ENCODE peak calls at places on chromosomes 7 and 10, in four cellular contexts. One of them, this sample, is unnamed.

GRCh38 chr10:133142523-133143199 is 17.4 kb upstream of the KNDC1 start:
- DNase-seq in left ventricle myocardium inferior: no peak
- DNase-seq in K562: no peak
- DNase-seq in lower lobe of right lung: peak; percentile 41
- DNase-seq in this sample: no peak

GRCh38 chr7:94288091-94288490 is 106.6 kb upstream of the COL1A2 start:
- DNase-seq in left ventricle myocardium inferior: no peak
- DNase-seq in K562: no peak
- DNase-seq in lower lobe of right lung: no peak
- DNase-seq in this sample: no peak

GRCh38 chr7:127876393-127876792 is 154.8 kb downstream of the LRRC4 start:
- DNase-seq in left ventricle myocardium inferior: no peak
- DNase-seq in K562: no peak
- DNase-seq in lower lobe of right lung: no peak
- DNase-seq in this sample: no peak

GRCh38 chr10:126759531-126759930 is 89.0 kb upstream of the C10orf90 start:
- DNase-seq in left ventricle myocardium inferior: no peak
- DNase-seq in K562: no peak
- DNase-seq in lower lobe of right lung: no peak
- DNase-seq in this sample: no peak

GRCh38 chr10:132941640-132942051 is 724 bp downstream of the CFAP46 start:
- DNase-seq in left ventricle myocardium inferior: no peak
- DNase-seq in K562: no peak
- DNase-seq in lower lobe of right lung: no peak
- DNase-seq in this sample: no peak

GRCh38 chr10:43053825-43054224 is 23.0 kb upstream of the RET start:
- DNase-seq in left ventricle myocardium inferior: no peak
- DNase-seq in K562: no peak
- DNase-seq in lower lobe of right lung: no peak
- DNase-seq in this sample: no peak

GRCh38 chr10:47401874-47402645 is 18.0 kb upstream of the ZNF488 start:
- DNase-seq in left ventricle myocardium inferior: no peak
- DNase-seq in K562: no peak
- DNase-seq in lower lobe of right lung: no peak
- DNase-seq in this sample: no peak

GRCh38 chr10:29063806-29064644 is 224.8 kb upstream of the LYZL1 start:
- DNase-seq in left ventricle myocardium inferior: no peak
- DNase-seq in K562: no peak
- DNase-seq in lower lobe of right lung: no peak
- DNase-seq in this sample: no peak

GRCh38 chr10:62726142-62726541 is 78.4 kb upstream of the ADO start:
- DNase-seq in left ventricle myocardium inferior: no peak
- DNase-seq in K562: no peak
- DNase-seq in lower lobe of right lung: no peak
- DNase-seq in this sample: no peak

GRCh38 chr10:77827383-77827782 is 99.2 kb downstream of the DLG5 start:
- DNase-seq in left ventricle myocardium inferior: no peak
- DNase-seq in K562: no peak
- DNase-seq in lower lobe of right lung: peak; percentile 6
- DNase-seq in this sample: no peak

GRCh38 chr7:17021205-17021604 is 139.4 kb upstream of the AGR3 start:
- DNase-seq in left ventricle myocardium inferior: no peak
- DNase-seq in K562: no peak
- DNase-seq in lower lobe of right lung: no peak
- DNase-seq in this sample: no peak

GRCh38 chr10:79048639-79049550 is 19.9 kb upstream of the ZMIZ1 start:
- DNase-seq in left ventricle myocardium inferior: peak; percentile 9
- DNase-seq in K562: no peak
- DNase-seq in lower lobe of right lung: peak; percentile 41
- DNase-seq in this sample: no peak

DNA sequence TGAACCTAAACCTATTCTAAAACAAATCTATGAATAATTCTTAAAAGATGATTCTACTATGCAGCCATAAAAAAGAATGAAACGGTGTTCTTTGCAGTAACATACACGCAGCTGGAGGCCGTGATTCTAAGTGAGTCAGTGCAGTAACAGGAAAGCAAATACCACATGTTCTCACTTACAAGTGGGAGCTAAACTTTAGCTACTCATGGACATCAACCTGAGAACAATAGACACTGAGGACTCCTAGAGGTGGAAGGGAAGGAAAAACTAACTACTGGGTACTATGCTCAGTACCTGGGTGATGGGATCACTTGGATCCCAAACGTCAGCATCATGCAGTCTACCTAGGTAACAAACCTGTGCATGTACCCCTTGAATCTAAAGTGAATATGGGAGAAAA is 575.0 kb upstream of the MGMT start:
- DNase-seq in left ventricle myocardium inferior: no peak
- DNase-seq in K562: no peak
- DNase-seq in lower lobe of right lung: no peak
- DNase-seq in this sample: no peak
- TF ChIP-seq CTCF in left ventricle myocardium inferior: no peak
- TF ChIP-seq CTCF in K562: no peak
- TF ChIP-seq CTCF in lower lobe of right lung: no peak
- TF ChIP-seq CTCF in this sample: no peak

GRCh38 chr10:59505931-59506330 is 143.6 kb upstream of the FAM13C start:
- DNase-seq in left ventricle myocardium inferior: no peak
- DNase-seq in K562: no peak
- DNase-seq in lower lobe of right lung: no peak
- DNase-seq in this sample: no peak

GRCh38 chr10:59508956-59509355 is 146.6 kb upstream of the FAM13C start:
- DNase-seq in left ventricle myocardium inferior: no peak
- DNase-seq in K562: no peak
- DNase-seq in lower lobe of right lung: no peak
- DNase-seq in this sample: no peak

GRCh38 chr10:59512951-59513350 is 150.6 kb upstream of the FAM13C start:
- DNase-seq in left ventricle myocardium inferior: no peak
- DNase-seq in K562: no peak
- DNase-seq in lower lobe of right lung: no peak
- DNase-seq in this sample: no peak

GRCh38 chr10:59513558-59513957 is 151.2 kb upstream of the FAM13C start:
- DNase-seq in left ventricle myocardium inferior: no peak
- DNase-seq in K562: no peak
- DNase-seq in lower lobe of right lung: no peak
- DNase-seq in this sample: no peak

DNA sequence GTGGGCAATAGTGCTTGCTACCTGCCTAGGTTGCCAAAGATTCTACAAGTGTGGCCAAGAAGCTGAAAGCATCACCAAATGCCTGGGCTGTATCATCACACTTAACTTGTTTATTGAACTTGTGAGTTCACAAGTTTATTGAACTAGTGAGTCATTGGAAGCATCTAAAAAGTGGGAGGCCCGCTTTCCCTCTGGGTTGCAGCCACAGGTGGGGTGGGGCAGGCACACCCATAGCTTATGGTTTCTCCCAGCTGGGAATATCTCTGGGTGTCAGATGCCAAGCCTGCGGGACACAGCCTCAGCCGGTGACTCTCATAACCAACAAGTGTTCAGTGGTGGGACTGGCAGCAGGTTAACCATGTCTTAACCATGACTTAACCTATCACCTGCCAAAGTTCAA is 145.9 kb upstream of the FAM13C start:
- DNase-seq in left ventricle myocardium inferior: no peak
- DNase-seq in K562: no peak
- DNase-seq in lower lobe of right lung: no peak
- DNase-seq in this sample: no peak
- TF ChIP-seq CTCF in left ventricle myocardium inferior: no peak
- TF ChIP-seq CTCF in K562: no peak
- TF ChIP-seq CTCF in lower lobe of right lung: no peak
- TF ChIP-seq CTCF in this sample: no peak

GRCh38 chr10:16953270-16953669 is 136.0 kb upstream of the RSU1 start:
- DNase-seq in left ventricle myocardium inferior: no peak
- DNase-seq in K562: no peak
- DNase-seq in lower lobe of right lung: no peak
- DNase-seq in this sample: no peak

GRCh38 chr10:16954280-16955030 is 137.2 kb upstream of the RSU1 start:
- DNase-seq in left ventricle myocardium inferior: no peak
- DNase-seq in K562: no peak
- DNase-seq in lower lobe of right lung: no peak
- DNase-seq in this sample: no peak

GRCh38 chr10:16950686-16951681 is 133.8 kb upstream of the RSU1 start:
- DNase-seq in left ventricle myocardium inferior: no peak
- DNase-seq in K562: peak; percentile 29
- DNase-seq in lower lobe of right lung: no peak
- DNase-seq in this sample: no peak

GRCh38 chr10:16952010-16952550 is 134.9 kb upstream of the RSU1 start:
- DNase-seq in left ventricle myocardium inferior: no peak
- DNase-seq in K562: no peak
- DNase-seq in lower lobe of right lung: no peak
- DNase-seq in this sample: no peak

GRCh38 chr10:16952610-16953009 is 135.4 kb upstream of the RSU1 start:
- DNase-seq in left ventricle myocardium inferior: no peak
- DNase-seq in K562: peak; percentile 24
- DNase-seq in lower lobe of right lung: no peak
- DNase-seq in this sample: no peak
- TF ChIP-seq CTCF in left ventricle myocardium inferior: no peak
- TF ChIP-seq CTCF in K562: peak; percentile 62
- TF ChIP-seq CTCF in lower lobe of right lung: no peak
- TF ChIP-seq CTCF in this sample: no peak

DNA sequence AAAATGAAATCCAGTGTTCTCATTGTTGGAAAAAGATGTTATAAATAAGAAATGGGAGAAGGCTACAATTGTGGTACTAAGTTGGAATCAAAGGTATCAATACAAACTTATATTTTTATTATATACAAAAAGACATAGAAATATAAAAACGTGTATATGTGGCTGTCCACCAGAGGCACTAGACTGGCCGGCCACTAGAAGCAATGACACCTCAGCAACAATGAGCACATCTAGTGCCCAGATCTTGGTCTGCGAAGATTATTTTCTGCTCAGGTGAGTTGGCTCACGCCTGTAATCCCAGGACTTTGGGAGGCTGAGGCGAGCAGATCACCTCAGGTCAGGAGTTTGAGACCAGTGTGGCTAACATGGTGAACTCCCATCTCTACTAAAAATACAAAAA is 21.6 kb downstream of the IDE start:
- DNase-seq in left ventricle myocardium inferior: no peak
- DNase-seq in K562: no peak
- DNase-seq in lower lobe of right lung: no peak
- DNase-seq in this sample: no peak
- TF ChIP-seq CTCF in left ventricle myocardium inferior: no peak
- TF ChIP-seq CTCF in K562: no peak
- TF ChIP-seq CTCF in lower lobe of right lung: no peak
- TF ChIP-seq CTCF in this sample: no peak

GRCh38 chr7:31488562-31489203 is 25.2 kb upstream of the ITPRID1 start:
- DNase-seq in left ventricle myocardium inferior: peak; percentile 18
- DNase-seq in K562: peak; percentile 88
- DNase-seq in lower lobe of right lung: peak; percentile 54
- DNase-seq in this sample: no peak
- TF ChIP-seq CTCF in left ventricle myocardium inferior: peak; percentile 63
- TF ChIP-seq CTCF in K562: peak; percentile 81
- TF ChIP-seq CTCF in lower lobe of right lung: peak; percentile 67
- TF ChIP-seq CTCF in this sample: no peak

DNA sequence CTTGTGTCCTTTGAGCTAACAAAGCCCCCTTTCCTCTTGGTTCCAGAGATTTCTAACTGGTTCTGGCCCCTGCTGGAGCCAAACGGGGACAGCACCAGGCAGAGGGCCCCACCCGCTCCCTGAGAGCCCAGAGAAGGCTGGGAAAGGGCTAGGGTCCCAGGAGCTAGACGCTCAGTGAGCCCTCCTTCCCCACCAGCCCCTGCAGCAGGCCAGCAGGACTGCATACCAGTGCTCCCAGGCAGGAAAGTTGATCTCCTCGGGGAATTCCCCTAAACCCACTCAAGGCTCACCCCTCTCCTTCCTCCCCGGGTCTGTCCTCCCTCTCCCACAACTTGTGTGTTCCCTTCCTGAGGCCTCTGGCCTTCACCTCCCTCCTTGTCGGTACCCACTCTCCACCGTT is 47.7 kb downstream of the PAX2 start:
- DNase-seq in left ventricle myocardium inferior: no peak
- DNase-seq in K562: no peak
- DNase-seq in lower lobe of right lung: no peak
- DNase-seq in this sample: no peak
- TF ChIP-seq CTCF in left ventricle myocardium inferior: no peak
- TF ChIP-seq CTCF in K562: no peak
- TF ChIP-seq CTCF in lower lobe of right lung: no peak
- TF ChIP-seq CTCF in this sample: no peak

DNA sequence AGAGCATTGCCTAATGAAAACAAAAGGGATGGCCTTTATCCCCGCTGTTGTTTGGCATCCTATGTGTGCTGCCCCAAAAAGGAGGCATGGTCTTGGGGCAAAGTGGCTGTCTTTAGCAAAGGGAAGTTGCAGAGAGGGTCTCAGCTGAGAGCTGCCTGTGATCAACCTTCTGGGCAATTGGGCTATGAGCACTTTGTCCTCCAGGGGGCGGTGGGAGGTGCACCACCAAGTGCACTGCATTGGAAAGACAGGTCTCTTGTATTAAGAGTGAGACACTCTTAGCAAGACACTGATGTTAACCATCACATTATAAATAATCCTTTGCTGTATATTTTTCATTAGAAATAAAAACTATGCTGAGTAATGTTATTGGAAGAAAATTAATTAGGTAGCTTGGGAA is 314.8 kb downstream of the POM121L12 start:
- DNase-seq in left ventricle myocardium inferior: no peak
- DNase-seq in K562: peak; percentile 12
- DNase-seq in lower lobe of right lung: no peak
- DNase-seq in this sample: no peak
- TF ChIP-seq CTCF in left ventricle myocardium inferior: peak; percentile 55
- TF ChIP-seq CTCF in K562: peak; percentile 40
- TF ChIP-seq CTCF in lower lobe of right lung: no peak
- TF ChIP-seq CTCF in this sample: no peak

GRCh38 chr7:105851064-105851463 is 25.3 kb downstream of the ATXN7L1 start:
- DNase-seq in left ventricle myocardium inferior: no peak
- DNase-seq in K562: no peak
- DNase-seq in lower lobe of right lung: no peak
- DNase-seq in this sample: no peak

GRCh38 chr7:105854516-105854915 is 21.9 kb downstream of the ATXN7L1 start:
- DNase-seq in left ventricle myocardium inferior: no peak
- DNase-seq in K562: no peak
- DNase-seq in lower lobe of right lung: no peak
- DNase-seq in this sample: no peak

GRCh38 chr7:105857009-105857952 is 19.1 kb downstream of the ATXN7L1 start:
- DNase-seq in left ventricle myocardium inferior: no peak
- DNase-seq in K562: no peak
- DNase-seq in lower lobe of right lung: no peak
- DNase-seq in this sample: no peak

GRCh38 chr7:105849122-105849855 is 27.1 kb downstream of the ATXN7L1 start:
- DNase-seq in left ventricle myocardium inferior: no peak
- DNase-seq in K562: no peak
- DNase-seq in lower lobe of right lung: no peak
- DNase-seq in this sample: no peak

DNA sequence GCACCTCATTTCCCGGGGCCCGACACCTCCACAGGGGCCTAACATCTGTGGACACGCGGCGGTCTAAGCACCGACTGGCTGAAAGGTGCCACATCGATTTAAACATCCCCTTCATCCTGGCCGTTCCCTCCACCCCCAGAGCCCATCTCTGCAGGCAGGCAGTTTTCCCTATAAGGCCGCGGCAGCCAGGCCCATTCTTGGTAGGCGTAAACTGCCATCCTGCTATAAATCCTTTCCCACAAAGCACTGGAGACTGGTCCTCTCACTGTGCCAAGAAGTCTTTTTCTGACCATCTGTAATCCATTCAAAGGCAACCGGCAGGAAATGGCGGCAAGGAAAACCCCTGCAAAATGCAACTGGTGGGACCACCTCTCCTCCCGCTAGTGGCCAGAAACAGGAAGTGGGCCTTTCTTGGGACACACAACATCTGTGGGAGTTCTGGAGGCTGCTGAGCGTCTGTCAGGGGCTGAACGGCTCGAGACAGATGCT is 22.4 kb downstream of the ATXN7L1 start:
- DNase-seq in left ventricle myocardium inferior: no peak
- DNase-seq in K562: no peak
- DNase-seq in lower lobe of right lung: no peak
- DNase-seq in this sample: no peak
- TF ChIP-seq CTCF in left ventricle myocardium inferior: no peak
- TF ChIP-seq CTCF in K562: no peak
- TF ChIP-seq CTCF in lower lobe of right lung: no peak
- TF ChIP-seq CTCF in this sample: no peak